ENCODE peak calls at places on chromosome 21, in nine cellular contexts. One of them, this sample, is unnamed. For H3K36me3, the result is how much of the 10 kb centered on the place peaks cover.

GRCh38 chr21:27570306-27570868 is 603.5 kb upstream of the ADAMTS5 start:
- DNase-seq in K562: no peak
- DNase-seq in naive thymus-derived CD4-positive, alpha-beta T cell: no peak
- DNase-seq in lower lobe of right lung: peak
- DNase-seq in GM23338: no peak
- DNase-seq in PC-3: peak
- DNase-seq in heart left ventricle: peak
- DNase-seq in astrocyte: peak
- DNase-seq in H7: no peak
- DNase-seq in this sample: no peak

GRCh38 chr21:43903451-43904091 is 38.5 kb downstream of the AGPAT3 start:
- DNase-seq in lower lobe of right lung: peak
- DNase-seq in heart left ventricle: peak
- DNase-seq in GM23338: no peak
- DNase-seq in naive thymus-derived CD4-positive, alpha-beta T cell: no peak
- DNase-seq in K562: no peak
- DNase-seq in PC-3: no peak
- DNase-seq in astrocyte: no peak
- DNase-seq in H7: peak
- DNase-seq in this sample: no peak

GRCh38 chr21:45013271-45013841 is 61.0 kb upstream of the ADARB1 start:
- DNase-seq in astrocyte: no peak
- DNase-seq in GM23338: no peak
- DNase-seq in heart left ventricle: peak
- DNase-seq in lower lobe of right lung: peak
- DNase-seq in PC-3: no peak
- DNase-seq in K562: no peak
- DNase-seq in H7: peak
- DNase-seq in naive thymus-derived CD4-positive, alpha-beta T cell: no peak
- DNase-seq in this sample: no peak

GRCh38 chr21:29233611-29234540 is 64.8 kb upstream of the BACH1 start:
- DNase-seq in K562: no peak
- DNase-seq in PC-3: no peak
- DNase-seq in H7: no peak
- DNase-seq in heart left ventricle: no peak
- DNase-seq in GM23338: no peak
- DNase-seq in astrocyte: no peak
- DNase-seq in naive thymus-derived CD4-positive, alpha-beta T cell: no peak
- DNase-seq in lower lobe of right lung: no peak
- DNase-seq in this sample: no peak

GRCh38 chr21:45082715-45083114 is 8.3 kb downstream of the ADARB1 start:
- DNase-seq in PC-3: no peak
- DNase-seq in K562: no peak
- DNase-seq in lower lobe of right lung: no peak
- DNase-seq in naive thymus-derived CD4-positive, alpha-beta T cell: no peak
- DNase-seq in H7: no peak
- DNase-seq in heart left ventricle: no peak
- DNase-seq in GM23338: no peak
- DNase-seq in astrocyte: no peak
- DNase-seq in this sample: no peak

GRCh38 chr21:44834231-44834950 is 16.5 kb upstream of the SUMO3 start:
- DNase-seq in PC-3: no peak
- DNase-seq in GM23338: no peak
- DNase-seq in H7: no peak
- DNase-seq in heart left ventricle: no peak
- DNase-seq in astrocyte: no peak
- DNase-seq in K562: no peak
- DNase-seq in lower lobe of right lung: no peak
- DNase-seq in naive thymus-derived CD4-positive, alpha-beta T cell: no peak
- DNase-seq in this sample: no peak

GRCh38 chr21:41169701-41170100 is 1.7 kb downstream of the BACE2 start:
- DNase-seq in heart left ventricle: no peak
- DNase-seq in lower lobe of right lung: no peak
- DNase-seq in GM23338: no peak
- DNase-seq in K562: no peak
- DNase-seq in astrocyte: peak
- DNase-seq in PC-3: no peak
- DNase-seq in naive thymus-derived CD4-positive, alpha-beta T cell: no peak
- DNase-seq in H7: no peak
- DNase-seq in this sample: no peak

GRCh38 chr21:29676395-29676794 is 263.4 kb downstream of the GRIK1 start:
- DNase-seq in naive thymus-derived CD4-positive, alpha-beta T cell: no peak
- DNase-seq in H7: no peak
- DNase-seq in GM23338: peak
- DNase-seq in K562: no peak
- DNase-seq in lower lobe of right lung: no peak
- DNase-seq in PC-3: no peak
- DNase-seq in astrocyte: no peak
- DNase-seq in heart left ventricle: no peak
- DNase-seq in this sample: no peak

GRCh38 chr21:42346866-42347600 is 3.8 kb downstream of the TFF2 start:
- DNase-seq in astrocyte: no peak
- DNase-seq in K562: no peak
- DNase-seq in naive thymus-derived CD4-positive, alpha-beta T cell: no peak
- DNase-seq in PC-3: no peak
- DNase-seq in heart left ventricle: no peak
- DNase-seq in H7: no peak
- DNase-seq in GM23338: no peak
- DNase-seq in lower lobe of right lung: no peak
- DNase-seq in this sample: no peak

GRCh38 chr21:42348762-42349161 is 2.0 kb downstream of the TFF2 start:
- DNase-seq in astrocyte: no peak
- DNase-seq in K562: no peak
- DNase-seq in GM23338: no peak
- DNase-seq in heart left ventricle: no peak
- DNase-seq in naive thymus-derived CD4-positive, alpha-beta T cell: no peak
- DNase-seq in PC-3: no peak
- DNase-seq in lower lobe of right lung: no peak
- DNase-seq in H7: no peak
- DNase-seq in this sample: no peak

GRCh38 chr21:42346441-42346840 is 4.4 kb downstream of the TFF2 start:
- DNase-seq in astrocyte: no peak
- DNase-seq in naive thymus-derived CD4-positive, alpha-beta T cell: no peak
- DNase-seq in GM23338: no peak
- DNase-seq in K562: no peak
- DNase-seq in H7: no peak
- DNase-seq in heart left ventricle: no peak
- DNase-seq in PC-3: no peak
- DNase-seq in lower lobe of right lung: no peak
- DNase-seq in this sample: no peak

GRCh38 chr21:42349420-42350075 is 1.2 kb downstream of the TFF2 start:
- DNase-seq in heart left ventricle: no peak
- DNase-seq in H7: no peak
- DNase-seq in naive thymus-derived CD4-positive, alpha-beta T cell: no peak
- DNase-seq in lower lobe of right lung: no peak
- DNase-seq in astrocyte: no peak
- DNase-seq in PC-3: no peak
- DNase-seq in K562: no peak
- DNase-seq in GM23338: no peak
- DNase-seq in this sample: no peak

DNA sequence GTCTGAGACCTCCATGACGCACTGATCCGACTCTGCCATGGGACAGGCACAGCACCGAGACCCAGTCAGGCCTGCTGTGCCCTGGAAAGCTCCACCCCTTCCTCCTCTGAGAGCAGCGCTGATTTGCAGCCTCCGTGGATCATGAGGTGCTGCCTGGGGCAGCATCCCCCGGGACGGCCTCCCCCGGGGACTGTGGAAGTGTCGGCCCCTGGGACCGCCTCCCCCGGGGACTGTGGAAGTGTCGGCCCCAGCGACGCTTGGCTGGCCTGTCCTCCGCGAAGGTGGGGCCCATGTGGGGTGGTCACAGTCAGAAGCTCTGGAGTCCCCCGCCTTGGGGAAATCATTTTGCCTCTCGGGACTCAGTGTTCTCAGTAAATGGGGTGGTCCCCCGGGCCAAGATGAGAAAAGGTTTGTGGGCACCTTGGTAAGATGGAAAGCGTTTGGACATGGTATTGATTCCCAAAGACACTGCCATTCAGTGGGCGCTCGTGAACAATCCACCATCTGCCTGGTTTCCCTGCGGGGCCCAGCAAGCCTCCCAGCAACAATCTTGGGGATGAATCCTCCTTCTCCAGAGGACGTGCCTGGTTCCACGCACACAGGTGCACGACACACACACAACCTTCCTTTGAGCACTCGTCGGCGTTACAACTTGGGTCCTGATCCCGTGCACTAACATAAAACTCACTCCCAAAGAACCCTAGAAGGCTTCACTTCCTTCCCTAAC is 3.0 kb downstream of the TFF2 start:
- DNase-seq in heart left ventricle: no peak
- DNase-seq in K562: no peak
- DNase-seq in lower lobe of right lung: no peak
- DNase-seq in GM23338: no peak
- DNase-seq in PC-3: no peak
- DNase-seq in astrocyte: no peak
- DNase-seq in naive thymus-derived CD4-positive, alpha-beta T cell: no peak
- DNase-seq in H7: no peak
- DNase-seq in this sample: no peak
- H3K4me3 ChIP-seq in heart left ventricle: no peak
- H3K4me3 ChIP-seq in K562: no peak
- H3K4me3 ChIP-seq in lower lobe of right lung: no peak
- H3K4me3 ChIP-seq in GM23338: no peak
- H3K4me3 ChIP-seq in PC-3: no peak
- H3K4me3 ChIP-seq in astrocyte: no peak
- H3K4me3 ChIP-seq in naive thymus-derived CD4-positive, alpha-beta T cell: no peak
- H3K4me3 ChIP-seq in H7: no peak
- H3K4me3 ChIP-seq in this sample: no peak

GRCh38 chr21:46203203-46203600 is 18.9 kb upstream of the SPATC1L start:
- DNase-seq in naive thymus-derived CD4-positive, alpha-beta T cell: no peak
- DNase-seq in heart left ventricle: no peak
- DNase-seq in GM23338: no peak
- DNase-seq in astrocyte: no peak
- DNase-seq in K562: no peak
- DNase-seq in PC-3: no peak
- DNase-seq in lower lobe of right lung: peak
- DNase-seq in H7: no peak
- DNase-seq in this sample: no peak

GRCh38 chr21:46202592-46203202 is 18.4 kb upstream of the SPATC1L start:
- DNase-seq in astrocyte: no peak
- DNase-seq in naive thymus-derived CD4-positive, alpha-beta T cell: no peak
- DNase-seq in H7: no peak
- DNase-seq in heart left ventricle: no peak
- DNase-seq in lower lobe of right lung: peak
- DNase-seq in K562: no peak
- DNase-seq in GM23338: peak
- DNase-seq in PC-3: no peak
- DNase-seq in this sample: no peak

GRCh38 chr21:46207006-46207919 is 21.3 kb downstream of the LSS start:
- DNase-seq in astrocyte: no peak
- DNase-seq in naive thymus-derived CD4-positive, alpha-beta T cell: no peak
- DNase-seq in K562: no peak
- DNase-seq in H7: peak
- DNase-seq in GM23338: no peak
- DNase-seq in PC-3: no peak
- DNase-seq in heart left ventricle: no peak
- DNase-seq in lower lobe of right lung: peak
- DNase-seq in this sample: no peak

GRCh38 chr21:46206163-46207005 is 22.1 kb upstream of the SPATC1L start:
- DNase-seq in heart left ventricle: no peak
- DNase-seq in PC-3: no peak
- DNase-seq in naive thymus-derived CD4-positive, alpha-beta T cell: no peak
- DNase-seq in astrocyte: no peak
- DNase-seq in K562: no peak
- DNase-seq in H7: no peak
- DNase-seq in lower lobe of right lung: peak
- DNase-seq in GM23338: no peak
- DNase-seq in this sample: no peak

GRCh38 chr21:46205121-46205520 is 20.9 kb upstream of the SPATC1L start:
- DNase-seq in K562: no peak
- DNase-seq in lower lobe of right lung: peak
- DNase-seq in heart left ventricle: no peak
- DNase-seq in astrocyte: no peak
- DNase-seq in GM23338: no peak
- DNase-seq in naive thymus-derived CD4-positive, alpha-beta T cell: no peak
- DNase-seq in H7: no peak
- DNase-seq in PC-3: no peak
- DNase-seq in this sample: no peak
- H3K36me3 ChIP-seq in K562: half or more
- H3K36me3 ChIP-seq in lower lobe of right lung: half or more
- H3K36me3 ChIP-seq in heart left ventricle: half or more
- H3K36me3 ChIP-seq in astrocyte: under half
- H3K36me3 ChIP-seq in GM23338: under half
- H3K36me3 ChIP-seq in naive thymus-derived CD4-positive, alpha-beta T cell: under half
- H3K36me3 ChIP-seq in H7: under half
- H3K36me3 ChIP-seq in PC-3: under half
- H3K36me3 ChIP-seq in this sample: under half

GRCh38 chr21:35050348-35051286 is 1.5 kb upstream of the RUNX1 start:
- DNase-seq in H7: no peak
- DNase-seq in K562: peak
- DNase-seq in heart left ventricle: no peak
- DNase-seq in lower lobe of right lung: no peak
- DNase-seq in PC-3: peak
- DNase-seq in naive thymus-derived CD4-positive, alpha-beta T cell: no peak
- DNase-seq in astrocyte: peak
- DNase-seq in GM23338: no peak
- DNase-seq in this sample: no peak

GRCh38 chr21:35046223-35046690 is 2.8 kb downstream of the RUNX1 start:
- DNase-seq in astrocyte: no peak
- DNase-seq in K562: no peak
- DNase-seq in heart left ventricle: no peak
- DNase-seq in PC-3: no peak
- DNase-seq in H7: no peak
- DNase-seq in lower lobe of right lung: no peak
- DNase-seq in GM23338: no peak
- DNase-seq in naive thymus-derived CD4-positive, alpha-beta T cell: no peak
- DNase-seq in this sample: no peak

GRCh38 chr21:35046880-35047229 is 2.2 kb downstream of the RUNX1 start:
- DNase-seq in naive thymus-derived CD4-positive, alpha-beta T cell: no peak
- DNase-seq in GM23338: no peak
- DNase-seq in heart left ventricle: no peak
- DNase-seq in PC-3: no peak
- DNase-seq in astrocyte: peak
- DNase-seq in H7: no peak
- DNase-seq in K562: no peak
- DNase-seq in lower lobe of right lung: no peak
- DNase-seq in this sample: no peak

GRCh38 chr21:35048706-35049617 is at the start of gene RUNX1:
- DNase-seq in PC-3: peak
- DNase-seq in lower lobe of right lung: peak
- DNase-seq in astrocyte: peak
- DNase-seq in heart left ventricle: peak
- DNase-seq in K562: peak
- DNase-seq in H7: no peak
- DNase-seq in naive thymus-derived CD4-positive, alpha-beta T cell: peak
- DNase-seq in GM23338: no peak
- DNase-seq in this sample: peak

DNA sequence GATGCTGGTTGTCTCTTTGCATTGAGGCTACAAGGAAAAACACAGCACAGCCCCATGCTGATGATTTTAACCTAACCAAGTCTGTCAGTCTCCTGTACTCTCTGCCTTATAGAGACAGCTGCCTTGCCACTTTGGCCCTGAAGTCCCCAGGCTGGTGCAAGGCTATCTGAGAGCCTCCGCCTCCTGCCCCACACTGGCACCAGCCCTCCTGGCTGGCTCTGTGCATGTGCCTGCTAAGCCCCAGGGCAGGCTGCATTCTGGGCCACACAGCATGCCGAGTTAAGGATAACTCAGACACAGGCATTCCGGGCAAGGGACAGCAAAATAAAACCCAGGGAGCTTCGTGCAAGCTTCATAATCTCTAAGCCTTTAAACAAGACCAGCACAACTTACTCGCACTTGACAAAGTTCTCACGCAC is 910 bp downstream of the RUNX1 start:
- DNase-seq in naive thymus-derived CD4-positive, alpha-beta T cell: no peak
- DNase-seq in H7: no peak
- DNase-seq in PC-3: peak
- DNase-seq in GM23338: no peak
- DNase-seq in astrocyte: peak
- DNase-seq in lower lobe of right lung: peak
- DNase-seq in K562: no peak
- DNase-seq in heart left ventricle: peak
- DNase-seq in this sample: no peak
- H3K4me3 ChIP-seq in naive thymus-derived CD4-positive, alpha-beta T cell: peak
- H3K4me3 ChIP-seq in H7: no peak
- H3K4me3 ChIP-seq in PC-3: peak
- H3K4me3 ChIP-seq in GM23338: no peak
- H3K4me3 ChIP-seq in astrocyte: peak
- H3K4me3 ChIP-seq in lower lobe of right lung: peak
- H3K4me3 ChIP-seq in K562: peak
- H3K4me3 ChIP-seq in heart left ventricle: peak
- H3K4me3 ChIP-seq in this sample: peak

GRCh38 chr21:46205766-46206162 is 21.5 kb upstream of the SPATC1L start:
- DNase-seq in naive thymus-derived CD4-positive, alpha-beta T cell: no peak
- DNase-seq in GM23338: no peak
- DNase-seq in PC-3: no peak
- DNase-seq in K562: no peak
- DNase-seq in heart left ventricle: no peak
- DNase-seq in lower lobe of right lung: peak
- DNase-seq in astrocyte: no peak
- DNase-seq in H7: no peak
- DNase-seq in this sample: no peak
- H3K36me3 ChIP-seq in naive thymus-derived CD4-positive, alpha-beta T cell: under half
- H3K36me3 ChIP-seq in GM23338: under half
- H3K36me3 ChIP-seq in PC-3: under half
- H3K36me3 ChIP-seq in K562: half or more
- H3K36me3 ChIP-seq in heart left ventricle: half or more
- H3K36me3 ChIP-seq in lower lobe of right lung: half or more
- H3K36me3 ChIP-seq in astrocyte: under half
- H3K36me3 ChIP-seq in H7: under half
- H3K36me3 ChIP-seq in this sample: under half